ENCODE peak calls at places on chromosomes 6 and 20, in seven cellular contexts. L is NCI-H1105 treated with DMSO at 0.1 percent for 48 hours; E is MM.1S; P is activated T-helper 1 cell treated with anti-CD3 and anti-CD28 coated beads, Interleukin-12 subunit alpha, Interleukin-12 subunit beta, Interleukin-2, Interleukin-4 antibody, amounts not matched to agents 30 ng/mL and 10 ng/mL and 1 ng/mL, durations not matched to agents 14 hours and 24 hours and 36 hours; Y is Right ventricle myocardium superior; V is left cardiac atrium; C is activated gamma-delta T cell treated with anti-CD3 and anti-CD28 coated beads, Interleukin-2, amount 50 U/mL, for 16 hours. O is an unnamed sample.

GRCh38 chr20:61801065-61801360 is 264.7 kb downstream of the TAF4 start:
- DNase-seq in V (no peak), C (no peak), Y (no peak), E (no peak), P (no peak), L (no peak), O (no peak)

GRCh38 chr6:17842014-17842776 is 135.5 kb upstream of the NUP153 start:
- DNase-seq in V (no peak), C (no peak), P (no peak), E (no peak), L (no peak), Y (no peak), O (no peak)

GRCh38 chr6:161169690-161170089 is 104.2 kb downstream of the AGPAT4 start:
- DNase-seq in L (peak), P (no peak), V (peak), Y (no peak), C (no peak), E (no peak), O (peak)

GRCh38 chr6:76351275-76351674 is 278.8 kb upstream of the IMPG1 start:
- DNase-seq in C (no peak), Y (no peak), E (peak), V (no peak), L (no peak), P (no peak), O (no peak)

GRCh38 chr6:167127785-167128531 is 5.1 kb downstream of the CCR6 start:
- DNase-seq in E (no peak), P (no peak), C (no peak), Y (no peak), V (no peak), L (no peak), O (no peak)

GRCh38 chr6:131051316-131051715 is 11.7 kb downstream of the EPB41L2 start:
- DNase-seq in Y (no peak), V (no peak), L (no peak), P (no peak), C (no peak), E (no peak), O (no peak)

GRCh38 chr6:24845578-24845977 is 46.9 kb upstream of the ARMH2 start:
- DNase-seq in V (no peak), Y (no peak), E (no peak), L (no peak), P (no peak), C (no peak), O (no peak)

GRCh38 chr6:151616091-151616513 is 122.3 kb downstream of the CCDC170 start:
- DNase-seq in P (no peak), V (no peak), L (no peak), Y (no peak), E (no peak), C (no peak), O (no peak)

O was measured in sciatic nerve.